ENCODE peak calls at places on chromosomes 13 and 19, in eight cellular contexts. M, X, U, L, I, P, Z and Q are unnamed samples.

GRCh38 chr19:28828276-28828870 is 384.6 kb downstream of the UQCRFS1 start:
- DNase-seq in M (no peak), Z (no peak), I (no peak), U (no peak), L (no peak), X (no peak), P (no peak), Q (no peak)

GRCh38 chr19:19388568-19389555 is 16.6 kb upstream of the GATAD2A start:
- DNase-seq in I (no peak), L (no peak), M (no peak), U (no peak), Z (no peak), X (no peak), P (peak; percentile 25), Q (no peak)

GRCh38 chr19:58229255-58229639 is 533 bp downstream of the ZNF544 start:
- DNase-seq in Z (no peak), L (no peak), X (peak; percentile 45), M (peak; percentile 58), I (peak; percentile 71), U (no peak), P (no peak), Q (no peak)

GRCh38 chr19:14135355-14135754 is 1.0 kb downstream of the ASF1B start:
- DNase-seq in U (no peak), L (no peak), Z (no peak), P (no peak), I (no peak), X (no peak), M (no peak), Q (no peak)

GRCh38 chr19:49271080-49271753 is 53.8 kb downstream of the SLC6A16 start:
- DNase-seq in I (no peak), X (no peak), P (no peak), Z (no peak), M (no peak), L (no peak), U (no peak), Q (no peak)

GRCh38 chr19:4379383-4380253 is 20.7 kb downstream of the SH3GL1 start:
- DNase-seq in U (no peak), X (peak; percentile 38), M (peak; percentile 45), P (peak; percentile 87), Z (peak; percentile 71), I (no peak), L (no peak), Q (no peak)

GRCh38 chr19:48284891-48285290 is 15.0 kb downstream of the ZNF114 start:
- DNase-seq in I (no peak), M (no peak), P (no peak), Z (no peak), U (no peak), L (no peak), X (no peak), Q (no peak)

GRCh38 chr19:6529351-6529750 is 1.5 kb upstream of the TNFSF9 start:
- DNase-seq in U (no peak), L (no peak), P (no peak), X (no peak), M (no peak), I (no peak), Z (no peak), Q (no peak)

GRCh38 chr19:29565171-29565570 is 39.4 kb downstream of the VSTM2B start:
- DNase-seq in P (no peak), X (no peak), L (no peak), I (no peak), M (no peak), U (no peak), Z (no peak), Q (no peak)

GRCh38 chr13:113005997-113006396 is 37.0 kb downstream of the MCF2L start:
- DNase-seq in X (no peak), L (no peak), I (no peak), U (no peak), P (no peak), M (peak; percentile 66), Z (no peak), Q (no peak)

GRCh38 chr19:1008268-1009042 is 8.2 kb downstream of the GRIN3B start:
- DNase-seq in Z (no peak), P (no peak), M (peak; percentile 80), U (no peak), L (no peak), X (no peak), I (no peak), Q (no peak)

GRCh38 chr13:41370736-41371135 is 59.7 kb downstream of the NAA16 start:
- DNase-seq in X (no peak), U (no peak), P (no peak), M (no peak), I (no peak), L (no peak), Z (no peak), Q (no peak)

GRCh38 chr13:72062566-72062965 is 195.6 kb upstream of the DACH1 start:
- DNase-seq in X (peak; percentile 15), L (peak; percentile 32), P (no peak), Z (no peak), M (no peak), I (peak; percentile 83), U (no peak), Q (no peak)

GRCh38 chr13:40388617-40389016 is 277.8 kb downstream of the FOXO1 start:
- DNase-seq in L (peak; percentile 64), X (no peak), Z (peak; percentile 62), M (peak; percentile 22), U (no peak), P (peak; percentile 93), I (no peak), Q (peak; percentile 23)

GRCh38 chr13:113499936-113500335 is 9.4 kb upstream of the DCUN1D2 start:
- DNase-seq in M (no peak), P (no peak), X (no peak), L (no peak), U (no peak), I (no peak), Z (no peak), Q (no peak)

GRCh38 chr13:20704459-20705069 is 1.1 kb downstream of the IL17D start:
- DNase-seq in L (no peak), Z (no peak), M (no peak), I (no peak), P (no peak), X (no peak), U (no peak), Q (no peak)

GRCh38 chr13:103965506-103966243 is 899.5 kb upstream of the SLC10A2 start:
- DNase-seq in L (no peak), X (no peak), Z (no peak), M (no peak), I (no peak), P (no peak), U (no peak), Q (no peak)

GRCh38 chr13:41465215-41465907 is 8.0 kb downstream of the RGCC start:
- DNase-seq in P (peak; percentile 94), L (peak; percentile 70), I (no peak), M (no peak), Z (no peak), U (no peak), X (peak; percentile 96), Q (peak; percentile 50)

GRCh38 chr13:27203854-27204253 is 32.2 kb upstream of the USP12 start:
- DNase-seq in X (peak; percentile 41), P (no peak), U (no peak), M (no peak), I (peak; percentile 24), L (no peak), Z (no peak), Q (no peak)

GRCh38 chr19:36605101-36605838 is at the start of gene ZNF382:
- DNase-seq in P (peak; percentile 94), M (peak; percentile 96), Z (peak; percentile 82), I (peak; percentile 63), X (peak; percentile 60), U (no peak), L (peak; percentile 57), Q (peak; percentile 59)

GRCh38 chr13:28659611-28659970 is 661 bp downstream of the POMP start:
- DNase-seq in U (no peak), Z (no peak), P (no peak), X (peak; percentile 69), I (no peak), L (no peak), M (no peak), Q (no peak)

GRCh38 chr13:83221256-83221655 is 661.0 kb downstream of the SLITRK1 start:
- DNase-seq in Z (no peak), P (no peak), I (no peak), X (no peak), U (no peak), M (no peak), L (no peak), Q (no peak)

GRCh38 chr19:2380567-2380966 is 20.5 kb downstream of the TMPRSS9 start:
- DNase-seq in Z (no peak), X (no peak), L (no peak), U (no peak), M (no peak), P (no peak), I (no peak), Q (no peak)
- TF ChIP-seq POLR2AphosphoS5 in Z (no peak), X (no peak), L (no peak), U (no peak), M (no peak), P (no peak), I (no peak), Q (no peak)

GRCh38 chr19:50567882-50568281 is 353 bp downstream of the LRRC4B start:
- DNase-seq in X (no peak), U (no peak), L (no peak), Z (no peak), P (no peak), I (no peak), M (peak; percentile 73), Q (no peak)

GRCh38 chr19:50569023-50569697 is 925 bp upstream of the LRRC4B start:
- DNase-seq in Z (no peak), X (no peak), P (no peak), U (no peak), L (no peak), M (no peak), I (no peak), Q (no peak)

GRCh38 chr19:50567052-50567841 is 988 bp downstream of the LRRC4B start:
- DNase-seq in I (peak; percentile 65), X (no peak), Z (no peak), P (no peak), M (no peak), L (no peak), U (no peak), Q (no peak)

GRCh38 chr19:50569938-50570540 is 1.8 kb upstream of the LRRC4B start:
- DNase-seq in P (no peak), U (no peak), L (no peak), M (no peak), Z (no peak), I (no peak), X (no peak), Q (no peak)

GRCh38 chr19:50568321-50569022 is at the start of gene LRRC4B:
- DNase-seq in Z (no peak), I (peak; percentile 85), L (no peak), P (no peak), U (no peak), X (no peak), M (no peak), Q (no peak)
- H3K4me3 ChIP-seq in Z (peak within 1 kb of the TSS; percentile 36), I (peak within 1 kb of the TSS; percentile 62), L (peak within 1 kb of the TSS; percentile 34), P (peak within 1 kb of the TSS; percentile 22), U (no peak within 1 kb of the TSS), X (no peak within 1 kb of the TSS), M (peak within 1 kb of the TSS; percentile 20), Q (peak within 1 kb of the TSS; percentile 51)

GRCh38 chr13:93316848-93317247 is 90.2 kb downstream of the GPC6 start:
- DNase-seq in X (no peak), Z (no peak), I (no peak), L (no peak), P (no peak), M (no peak), U (no peak), Q (no peak)
- H3K27ac ChIP-seq in X (no peak overlapping the region), Z (no peak overlapping the region), I (no peak overlapping the region), L (no peak overlapping the region), P (no peak overlapping the region), M (no peak overlapping the region), U (no peak overlapping the region), Q (no peak overlapping the region)

GRCh38 chr13:70995338-70995737 is 871.7 kb downstream of the DACH1 start:
- DNase-seq in M (no peak), P (no peak), L (no peak), U (no peak), Z (no peak), X (no peak), I (no peak), Q (no peak)

GRCh38 chr13:70994204-70994603 is 872.8 kb downstream of the DACH1 start:
- DNase-seq in Z (no peak), X (no peak), U (no peak), I (no peak), L (no peak), M (no peak), P (no peak), Q (no peak)
- TF ChIP-seq POLR2AphosphoS5 in Z (no peak), X (no peak), U (no peak), I (no peak), L (no peak), M (no peak), P (no peak), Q (no peak)